ENCODE peak calls at places on chromosome 5, in four cellular contexts. Z, O, T and B are unnamed samples.

GRCh38 chr5:159750226-159750625 is 166.1 kb upstream of the ADRA1B start:
- DNase-seq in Z (no peak), O (no peak), T (no peak), B (no peak)

GRCh38 chr5:162607879-162608278 is 540.3 kb downstream of the GABRG2 start:
- DNase-seq in Z (no peak), O (no peak), T (no peak), B (no peak)

GRCh38 chr5:141734501-141735231 is 52.6 kb upstream of the ARAP3 start:
- DNase-seq in Z (no peak), O (peak; percentile 52), T (no peak), B (no peak)

GRCh38 chr5:97425511-97425910 is 242.5 kb upstream of the RIOK2 start:
- DNase-seq in Z (no peak), O (no peak), T (no peak), B (no peak)

GRCh38 chr5:31887556-31887955 is 248.6 kb downstream of the PDZD2 start:
- DNase-seq in Z (no peak), O (no peak), T (no peak), B (no peak)

GRCh38 chr5:111070272-111071134 is 1.0 kb upstream of the TSLP start:
- DNase-seq in Z (no peak), O (peak; percentile 10), T (no peak), B (no peak)

GRCh38 chr5:123365163-123365562 is 58.0 kb downstream of the CEP120 start:
- DNase-seq in Z (no peak), O (no peak), T (no peak), B (no peak)

GRCh38 chr5:58366461-58366860 is 93.4 kb downstream of the PLK2 start:
- DNase-seq in Z (no peak), O (peak; percentile 35), T (no peak), B (no peak)

GRCh38 chr5:11143456-11144267 is 382.6 kb upstream of the DAP start:
- DNase-seq in Z (peak; percentile 0), O (no peak), T (no peak), B (no peak)

GRCh38 chr5:55438931-55439477 is 95.8 kb downstream of the PLPP1 start:
- DNase-seq in Z (no peak), O (peak; percentile 53), T (no peak), B (no peak)

GRCh38 chr5:163460562-163461176 is at the start of gene HMMR:
- DNase-seq in Z (no peak), O (no peak), T (no peak), B (no peak)

GRCh38 chr5:175778951-175779475 is 92.4 kb upstream of the CPLX2 start:
- DNase-seq in Z (no peak), O (no peak), T (no peak), B (no peak)

GRCh38 chr5:85484982-85485574 is 1100.4 kb upstream of the EDIL3 start:
- DNase-seq in Z (no peak), O (no peak), T (no peak), B (no peak)

GRCh38 chr5:74016373-74016772 is 390.4 kb downstream of the ARHGEF28 start:
- DNase-seq in Z (no peak), O (no peak), T (no peak), B (no peak)

GRCh38 chr5:138274189-138274853 is at the start of gene GFRA3:
- DNase-seq in Z (no peak), O (no peak), T (no peak), B (no peak)

GRCh38 chr5:119275146-119275872 is 80.5 kb upstream of the TNFAIP8 start:
- DNase-seq in Z (no peak), O (peak; percentile 48), T (no peak), B (no peak)

GRCh38 chr5:172756764-172757393 is 14.1 kb downstream of the DUSP1 start:
- DNase-seq in Z (no peak), O (no peak), T (no peak), B (no peak)

GRCh38 chr5:380701-381309 is 59.3 kb downstream of the AHRR start:
- DNase-seq in Z (no peak), O (no peak), T (no peak), B (peak; percentile 41)

GRCh38 chr5:72093824-72094223 is 13.5 kb upstream of the MAP1B start:
- DNase-seq in Z (no peak), O (no peak), T (no peak), B (no peak)

GRCh38 chr5:55415071-55415470 is 107.3 kb downstream of the MTREX start:
- DNase-seq in Z (no peak), O (no peak), T (no peak), B (no peak)

GRCh38 chr5:88669314-88669713 is 213.7 kb downstream of the MEF2C start:
- DNase-seq in Z (no peak), O (no peak), T (no peak), B (no peak)

GRCh38 chr5:108312258-108312657 is 69.6 kb downstream of the FBXL17 start:
- DNase-seq in Z (no peak), O (no peak), T (no peak), B (no peak)

GRCh38 chr5:138967806-138968448 is 92.8 kb upstream of the LRRTM2 start:
- DNase-seq in Z (no peak), O (no peak), T (no peak), B (no peak)

GRCh38 chr5:132971483-132972435 is 8.3 kb upstream of the AFF4 start:
- DNase-seq in Z (no peak), O (peak; percentile 13), T (no peak), B (no peak)

GRCh38 chr5:86824642-86825041 is 206.9 kb downstream of the COX7C start:
- DNase-seq in Z (no peak), O (no peak), T (no peak), B (no peak)

GRCh38 chr5:180208435-180209081 is 453 bp downstream of the RASGEF1C start:
- DNase-seq in Z (no peak), O (no peak), T (no peak), B (no peak)

GRCh38 chr5:132207783-132208182 is 19.9 kb downstream of the P4HA2 start:
- DNase-seq in Z (no peak), O (no peak), T (no peak), B (no peak)

GRCh38 chr5:174355208-174355612 is 309.7 kb downstream of the NSG2 start:
- DNase-seq in Z (no peak), O (no peak), T (no peak), B (no peak)

GRCh38 chr5:113029614-113030013 is 53.0 kb downstream of the DCP2 start:
- DNase-seq in Z (no peak), O (no peak), T (no peak), B (no peak)

GRCh38 chr5:113343343-113343742 is 91.4 kb downstream of the TSSK1B start:
- DNase-seq in Z (no peak), O (peak; percentile 30), T (no peak), B (no peak)

GRCh38 chr5:125337222-125337768 is 590.9 kb upstream of the ZNF608 start:
- DNase-seq in Z (no peak), O (no peak), T (no peak), B (no peak)

GRCh38 chr5:51279983-51280382 is 103.3 kb upstream of the ISL1 start:
- DNase-seq in Z (no peak), O (no peak), T (no peak), B (no peak)

GRCh38 chr5:164002653-164003052 is 497.2 kb downstream of the MAT2B start:
- DNase-seq in Z (no peak), O (no peak), T (no peak), B (no peak)

GRCh38 chr5:111347021-111347420 is 122.8 kb downstream of the CAMK4 start:
- DNase-seq in Z (no peak), O (no peak), T (no peak), B (no peak)